ENCODE peak calls at places on chromosomes 13 and 19, in nine cellular contexts. Q is upper lobe of left lung, R is transverse colon, D is adrenal gland, M is body of pancreas, S is PC-3, Y is fibroblast of villous mesenchyme, W is tibial nerve, E is foreskin fibroblast. U is an unnamed sample.

GRCh38 chr13:30292325-30292724 is 15.0 kb downstream of the KATNAL1 start:
- DNase-seq in E (no peak), Q (no peak), R (no peak), M (no peak), W (no peak), D (no peak), S (no peak), Y (no peak), U (no peak)

GRCh38 chr19:46818812-46819211 is 30.4 kb upstream of the SLC1A5 start:
- DNase-seq in M (no peak), R (no peak), E (no peak), Y (peak; percentile 28), W (no peak), Q (no peak), S (peak; percentile 19), D (no peak), U (no peak)

GRCh38 chr19:2047449-2048103 is 3.5 kb downstream of the MKNK2 start:
- DNase-seq in E (peak; percentile 41), Q (peak; percentile 82), R (peak; percentile 57), M (peak; percentile 87), S (peak; percentile 15), D (peak; percentile 92), Y (peak; percentile 67), W (no peak), U (no peak)

GRCh38 chr13:48808689-48809088 is 155.0 kb downstream of the CYSLTR2 start:
- DNase-seq in S (no peak), E (peak; percentile 70), D (peak; percentile 51), W (no peak), M (no peak), R (no peak), Q (no peak), Y (peak; percentile 90), U (no peak)

GRCh38 chr13:49681837-49682236 is 9.4 kb downstream of the EBPL start:
- DNase-seq in Y (peak; percentile 72), R (no peak), D (no peak), Q (no peak), S (peak; percentile 64), W (no peak), E (peak; percentile 20), M (no peak), U (no peak)

GRCh38 chr13:49652691-49653305 is 24.5 kb downstream of the ARL11 start:
- DNase-seq in S (peak; percentile 63), E (peak; percentile 27), M (peak; percentile 29), W (peak; percentile 44), Y (no peak), D (peak; percentile 56), R (peak; percentile 32), Q (no peak), U (no peak)

GRCh38 chr13:104809483-104809882 is 1726.0 kb downstream of the EFNB2 start:
- DNase-seq in E (no peak), R (no peak), D (no peak), W (no peak), S (no peak), Y (peak; percentile 1), M (no peak), Q (no peak), U (no peak)

GRCh38 chr19:32606289-32606688 is 25.3 kb downstream of the PDCD5 start:
- DNase-seq in D (no peak), M (no peak), Y (no peak), E (no peak), W (no peak), S (no peak), R (no peak), Q (no peak), U (no peak)

GRCh38 chr19:12994701-12995595 is at the start of gene NFIX:
- DNase-seq in Q (peak; percentile 62), M (peak; percentile 73), D (peak; percentile 74), R (peak; percentile 70), E (peak; percentile 52), S (peak; percentile 69), W (peak; percentile 56), Y (peak; percentile 69), U (peak; percentile 81)

GRCh38 chr19:15194938-15195337 is 5.9 kb downstream of the NOTCH3 start:
- DNase-seq in M (no peak), S (no peak), E (peak; percentile 54), Q (peak; percentile 40), R (no peak), W (no peak), D (peak; percentile 14), Y (peak; percentile 28), U (no peak)

DNA sequence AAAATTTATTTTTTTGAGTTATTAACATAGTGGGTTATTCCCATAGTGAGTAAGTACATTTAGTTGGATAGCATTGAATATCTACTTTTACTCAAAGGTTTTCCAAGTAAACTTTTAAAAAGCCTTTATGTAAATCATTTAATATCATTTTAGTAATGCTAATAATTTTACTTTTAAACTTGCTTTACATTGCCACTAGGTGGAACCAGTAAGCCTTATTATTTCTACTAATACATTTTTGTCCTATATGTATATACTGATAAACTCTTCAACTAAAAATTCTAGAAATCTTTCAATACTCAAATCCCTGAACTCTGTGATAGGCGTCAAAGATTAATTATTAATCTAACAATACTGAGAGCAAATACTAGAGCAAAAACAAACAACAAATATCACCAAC is 1709.2 kb upstream of the PCDH20 start:
- DNase-seq in R (no peak), Y (peak; percentile 3), M (no peak), Q (no peak), W (no peak), S (peak; percentile 36), E (no peak), D (no peak), U (no peak)
- TF ChIP-seq CTCF in R (no peak), Y (no peak), M (peak; percentile 44), Q (no peak), W (peak; percentile 28), S (peak; percentile 57), E (peak; percentile 29), D (no peak), U (peak; percentile 26)

GRCh38 chr13:79483302-79483701 is 2.3 kb downstream of the NDFIP2 start:
- DNase-seq in Q (no peak), M (no peak), E (peak; percentile 56), W (no peak), S (peak; percentile 55), R (no peak), D (no peak), Y (peak; percentile 95), U (no peak)

GRCh38 chr13:79480954-79481684 is at the start of gene NDFIP2:
- DNase-seq in E (peak; percentile 84), Y (peak; percentile 85), S (peak; percentile 87), W (peak; percentile 54), D (peak; percentile 86), Q (peak; percentile 84), R (peak; percentile 92), M (peak; percentile 88), U (peak; percentile 88)

GRCh38 chr13:79485014-79485441 is 4.1 kb downstream of the NDFIP2 start:
- DNase-seq in R (peak; percentile 56), S (peak; percentile 77), W (no peak), Y (peak; percentile 83), D (peak; percentile 54), Q (peak; percentile 42), E (peak; percentile 80), M (peak; percentile 41), U (no peak)

GRCh38 chr13:79482271-79482970 is 1.5 kb downstream of the NDFIP2 start:
- DNase-seq in R (no peak), W (no peak), S (peak; percentile 18), E (no peak), M (no peak), D (no peak), Y (no peak), Q (no peak), U (no peak)

GRCh38 chr13:79481685-79482052 is 714 bp downstream of the NDFIP2 start:
- DNase-seq in S (peak; percentile 21), Y (no peak), E (no peak), R (peak; percentile 44), D (no peak), W (no peak), M (peak; percentile 24), Q (no peak), U (no peak)
- H3K4me3 ChIP-seq in S (peak overlapping the region; percentile 98), Y (peak overlapping the region; percentile 98), E (peak overlapping the region; percentile 93), R (peak overlapping the region; percentile 64), D (peak overlapping the region; percentile 90), W (peak overlapping the region; percentile 74), M (peak overlapping the region; percentile 78), Q (peak overlapping the region; percentile 88), U (peak overlapping the region; percentile 94)

GRCh38 chr19:48954595-48955307 is at the start of gene BAX:
- DNase-seq in S (peak; percentile 93), Q (peak; percentile 97), D (peak; percentile 98), M (peak; percentile 98), R (peak; percentile 98), E (peak; percentile 95), W (peak; percentile 92), Y (peak; percentile 96), U (peak; percentile 97)
- TF ChIP-seq CTCF in S (no peak), Q (no peak), D (peak; percentile 26), M (no peak), R (peak; percentile 23), E (no peak), W (no peak), Y (no peak), U (no peak)

GRCh38 chr13:40985596-40986327 is 33.4 kb downstream of the ELF1 start:
- DNase-seq in M (no peak), R (no peak), W (no peak), D (no peak), E (no peak), Q (no peak), S (no peak), Y (no peak), U (no peak)
- H3K4me3 ChIP-seq in M (no peak overlapping the region), R (no peak overlapping the region), W (peak overlapping the region; percentile 16), D (peak overlapping the region; percentile 2), E (no peak overlapping the region), Q (no peak overlapping the region), S (no peak overlapping the region), Y (no peak overlapping the region), U (peak overlapping the region; percentile 58)

GRCh38 chr13:71624641-71625040 is 242.4 kb downstream of the DACH1 start:
- DNase-seq in R (no peak), Q (no peak), E (no peak), W (no peak), Y (peak; percentile 66), S (no peak), M (no peak), D (no peak), U (no peak)

GRCh38 chr13:71629167-71629566 is 237.8 kb downstream of the DACH1 start:
- DNase-seq in M (no peak), W (no peak), E (no peak), R (no peak), Q (no peak), D (no peak), S (no peak), Y (no peak), U (no peak)

GRCh38 chr13:71625183-71625582 is 241.8 kb downstream of the DACH1 start:
- DNase-seq in Q (no peak), R (no peak), S (no peak), D (no peak), W (no peak), Y (peak; percentile 72), M (no peak), E (no peak), U (no peak)

GRCh38 chr13:71625694-71626093 is 241.3 kb downstream of the DACH1 start:
- DNase-seq in S (peak; percentile 23), E (peak; percentile 7), D (no peak), Q (no peak), M (no peak), W (no peak), R (no peak), Y (peak; percentile 91), U (no peak)

DNA sequence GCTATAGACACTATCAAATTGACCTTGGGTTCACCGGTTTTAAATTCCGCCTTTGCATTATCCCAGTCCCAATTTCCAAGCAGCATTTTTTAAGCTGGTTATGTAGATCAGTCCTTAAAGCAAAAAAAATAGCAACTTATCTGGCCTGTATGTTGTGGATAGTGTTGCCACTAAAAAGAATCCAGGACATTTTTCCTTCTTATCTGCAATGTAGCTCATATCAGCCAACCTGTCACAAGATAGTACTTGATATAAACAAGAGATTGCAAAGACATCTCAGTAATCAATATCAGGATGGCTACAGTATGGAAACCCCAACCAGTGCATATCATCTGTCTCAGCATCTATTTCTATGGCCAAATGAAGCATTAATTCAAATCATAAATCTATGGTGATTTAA is 240.6 kb downstream of the DACH1 start:
- DNase-seq in D (no peak), W (no peak), M (no peak), E (no peak), Y (no peak), Q (no peak), R (no peak), S (no peak), U (no peak)
- TF ChIP-seq CTCF in D (no peak), W (no peak), M (no peak), E (no peak), Y (no peak), Q (no peak), R (no peak), S (no peak), U (no peak)

U was measured in left ventricle myocardium inferior.